ENCODE peak calls at places on chromosomes 11 and 22, in five cellular contexts. One of them, this sample, is unnamed.

GRCh38 chr22:37373451-37373850 is 53.8 kb downstream of the ELFN2 start:
- DNase-seq in epithelial cell of esophagus: no peak
- DNase-seq in Panc1: no peak
- DNase-seq in endothelial cell: no peak
- DNase-seq in LNCaP clone FGC: no peak
- DNase-seq in this sample: no peak

GRCh38 chr11:123454060-123454651 is 24.1 kb downstream of the GRAMD1B start:
- DNase-seq in epithelial cell of esophagus: peak
- DNase-seq in Panc1: no peak
- DNase-seq in endothelial cell: peak
- DNase-seq in LNCaP clone FGC: no peak
- DNase-seq in this sample: no peak

GRCh38 chr22:21457023-21457787 is 10.0 kb upstream of the TMEM191C start:
- DNase-seq in epithelial cell of esophagus: peak
- DNase-seq in Panc1: peak
- DNase-seq in endothelial cell: no peak
- DNase-seq in LNCaP clone FGC: no peak
- DNase-seq in this sample: no peak

GRCh38 chr11:107561688-107562087 is 3.8 kb downstream of the ALKBH8 start:
- DNase-seq in epithelial cell of esophagus: peak
- DNase-seq in Panc1: peak
- DNase-seq in endothelial cell: no peak
- DNase-seq in LNCaP clone FGC: no peak
- DNase-seq in this sample: no peak

GRCh38 chr11:129190087-129190486 is 2.0 kb downstream of the ARHGAP32 start:
- DNase-seq in epithelial cell of esophagus: peak
- DNase-seq in Panc1: peak
- DNase-seq in endothelial cell: no peak
- DNase-seq in LNCaP clone FGC: no peak
- DNase-seq in this sample: no peak

GRCh38 chr11:14304601-14305000 is 54.4 kb downstream of the RRAS2 start:
- DNase-seq in epithelial cell of esophagus: no peak
- DNase-seq in Panc1: no peak
- DNase-seq in endothelial cell: no peak
- DNase-seq in LNCaP clone FGC: no peak
- DNase-seq in this sample: no peak

GRCh38 chr22:20026996-20027601 is 6.2 kb downstream of the TANGO2 start:
- DNase-seq in epithelial cell of esophagus: no peak
- DNase-seq in Panc1: no peak
- DNase-seq in endothelial cell: no peak
- DNase-seq in LNCaP clone FGC: no peak
- DNase-seq in this sample: no peak

GRCh38 chr11:120324932-120325810 is at the start of gene TLCD5:
- DNase-seq in epithelial cell of esophagus: peak
- DNase-seq in Panc1: no peak
- DNase-seq in endothelial cell: peak
- DNase-seq in LNCaP clone FGC: no peak
- DNase-seq in this sample: peak

GRCh38 chr11:110897035-110897434 is 184.8 kb upstream of the ARHGAP20 start:
- DNase-seq in epithelial cell of esophagus: no peak
- DNase-seq in Panc1: no peak
- DNase-seq in endothelial cell: no peak
- DNase-seq in LNCaP clone FGC: no peak
- DNase-seq in this sample: no peak

GRCh38 chr11:118343981-118344521 is at the start of gene CD3G:
- DNase-seq in epithelial cell of esophagus: no peak
- DNase-seq in Panc1: no peak
- DNase-seq in endothelial cell: no peak
- DNase-seq in LNCaP clone FGC: no peak
- DNase-seq in this sample: no peak

GRCh38 chr11:17923213-17923612 is 89.6 kb downstream of the SERGEF start:
- DNase-seq in epithelial cell of esophagus: no peak
- DNase-seq in Panc1: no peak
- DNase-seq in endothelial cell: no peak
- DNase-seq in LNCaP clone FGC: no peak
- DNase-seq in this sample: no peak

GRCh38 chr11:74462631-74463030 is 4.7 kb downstream of the KCNE3 start:
- DNase-seq in epithelial cell of esophagus: no peak
- DNase-seq in Panc1: no peak
- DNase-seq in endothelial cell: no peak
- DNase-seq in LNCaP clone FGC: no peak
- DNase-seq in this sample: no peak

GRCh38 chr11:2931771-2932738 is 2.8 kb upstream of the PHLDA2 start:
- DNase-seq in epithelial cell of esophagus: no peak
- DNase-seq in Panc1: no peak
- DNase-seq in endothelial cell: no peak
- DNase-seq in LNCaP clone FGC: no peak
- DNase-seq in this sample: no peak

GRCh38 chr11:29963068-29963467 is 53.8 kb downstream of the KCNA4 start:
- DNase-seq in epithelial cell of esophagus: no peak
- DNase-seq in Panc1: no peak
- DNase-seq in endothelial cell: no peak
- DNase-seq in LNCaP clone FGC: no peak
- DNase-seq in this sample: no peak

GRCh38 chr22:47221840-47222615 is 459.6 kb downstream of the TBC1D22A start:
- DNase-seq in epithelial cell of esophagus: no peak
- DNase-seq in Panc1: no peak
- DNase-seq in endothelial cell: no peak
- DNase-seq in LNCaP clone FGC: no peak
- DNase-seq in this sample: peak

GRCh38 chr11:13317293-13318080 is 39.9 kb downstream of the BMAL1 start:
- DNase-seq in epithelial cell of esophagus: no peak
- DNase-seq in Panc1: no peak
- DNase-seq in endothelial cell: no peak
- DNase-seq in LNCaP clone FGC: no peak
- DNase-seq in this sample: no peak

GRCh38 chr11:23569547-23569946 is 709.3 kb upstream of the CCDC179 start:
- DNase-seq in epithelial cell of esophagus: no peak
- DNase-seq in Panc1: no peak
- DNase-seq in endothelial cell: no peak
- DNase-seq in LNCaP clone FGC: no peak
- DNase-seq in this sample: no peak

GRCh38 chr22:36762687-36763260 is 13.1 kb downstream of the IFT27 start:
- DNase-seq in epithelial cell of esophagus: no peak
- DNase-seq in Panc1: no peak
- DNase-seq in endothelial cell: no peak
- DNase-seq in LNCaP clone FGC: no peak
- DNase-seq in this sample: no peak

GRCh38 chr22:38720350-38720749 is 14.6 kb downstream of the GTPBP1 start:
- DNase-seq in epithelial cell of esophagus: no peak
- DNase-seq in Panc1: no peak
- DNase-seq in endothelial cell: no peak
- DNase-seq in LNCaP clone FGC: no peak
- DNase-seq in this sample: no peak

GRCh38 chr11:74276581-74276980 is 34.9 kb downstream of the P4HA3 start:
- DNase-seq in epithelial cell of esophagus: no peak
- DNase-seq in Panc1: no peak
- DNase-seq in endothelial cell: no peak
- DNase-seq in LNCaP clone FGC: no peak
- DNase-seq in this sample: no peak

GRCh38 chr11:118437046-118437735 is 899 bp downstream of the KMT2A start:
- DNase-seq in epithelial cell of esophagus: peak
- DNase-seq in Panc1: no peak
- DNase-seq in endothelial cell: peak
- DNase-seq in LNCaP clone FGC: no peak
- DNase-seq in this sample: peak

GRCh38 chr22:49569286-49570031 is 258.2 kb downstream of the BRD1 start:
- DNase-seq in epithelial cell of esophagus: no peak
- DNase-seq in Panc1: no peak
- DNase-seq in endothelial cell: no peak
- DNase-seq in LNCaP clone FGC: no peak
- DNase-seq in this sample: no peak

GRCh38 chr11:73344191-73344607 is 32.0 kb upstream of the RELT start:
- DNase-seq in epithelial cell of esophagus: no peak
- DNase-seq in Panc1: no peak
- DNase-seq in endothelial cell: no peak
- DNase-seq in LNCaP clone FGC: no peak
- DNase-seq in this sample: no peak

DNA sequence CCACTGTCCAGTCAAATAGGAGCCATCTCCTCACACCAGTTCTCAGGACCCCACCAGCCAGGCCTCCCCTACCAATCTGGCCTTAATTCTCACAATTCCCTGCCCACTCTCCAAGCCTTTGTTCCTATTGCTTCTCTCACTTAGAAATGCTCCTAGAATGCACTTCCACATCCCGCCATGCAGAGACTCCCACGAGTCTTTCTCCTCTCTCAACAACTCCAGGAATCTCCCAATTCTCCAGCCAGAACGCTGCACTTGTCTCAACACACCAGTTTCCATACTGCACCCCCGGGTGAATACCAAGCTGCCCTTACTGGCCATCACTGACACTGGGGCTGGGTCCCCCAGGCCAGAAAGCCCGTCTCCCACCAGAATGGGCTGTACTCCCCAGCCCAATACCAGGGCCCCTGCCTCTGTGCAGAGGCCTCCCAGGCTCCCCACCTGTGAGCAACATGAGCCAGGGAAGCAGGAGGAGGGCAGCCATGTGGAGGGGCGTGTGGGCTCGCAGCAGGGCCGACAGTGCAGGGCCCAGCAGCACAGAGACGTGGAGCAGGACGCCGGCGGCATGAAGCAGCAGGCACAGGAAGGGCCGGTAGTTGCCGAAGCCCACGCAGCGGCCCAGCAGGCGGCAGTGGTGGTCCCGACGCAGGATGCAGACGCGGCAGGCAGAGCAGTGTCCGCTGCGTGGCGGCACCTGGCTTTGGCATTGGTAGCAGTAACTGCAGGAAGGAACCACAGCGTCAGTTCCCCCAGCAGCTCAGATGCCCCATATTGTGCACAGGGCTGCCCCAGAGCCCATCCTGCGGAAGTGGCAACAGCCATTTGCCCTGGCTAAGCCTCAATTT is 2.4 kb downstream of the ZDHHC24 start:
- DNase-seq in epithelial cell of esophagus: peak
- DNase-seq in Panc1: no peak
- DNase-seq in endothelial cell: peak
- DNase-seq in LNCaP clone FGC: no peak
- DNase-seq in this sample: peak
- TF ChIP-seq CTCF in epithelial cell of esophagus: peak
- TF ChIP-seq CTCF in Panc1: no peak
- TF ChIP-seq CTCF in endothelial cell: no peak
- TF ChIP-seq CTCF in LNCaP clone FGC: no peak
- TF ChIP-seq CTCF in this sample: peak

GRCh38 chr11:114813216-114813615 is 134.9 kb downstream of the NXPE2 start:
- DNase-seq in epithelial cell of esophagus: no peak
- DNase-seq in Panc1: no peak
- DNase-seq in endothelial cell: no peak
- DNase-seq in LNCaP clone FGC: no peak
- DNase-seq in this sample: no peak
- TF ChIP-seq CTCF in epithelial cell of esophagus: no peak
- TF ChIP-seq CTCF in Panc1: no peak
- TF ChIP-seq CTCF in endothelial cell: no peak
- TF ChIP-seq CTCF in LNCaP clone FGC: no peak
- TF ChIP-seq CTCF in this sample: no peak

DNA sequence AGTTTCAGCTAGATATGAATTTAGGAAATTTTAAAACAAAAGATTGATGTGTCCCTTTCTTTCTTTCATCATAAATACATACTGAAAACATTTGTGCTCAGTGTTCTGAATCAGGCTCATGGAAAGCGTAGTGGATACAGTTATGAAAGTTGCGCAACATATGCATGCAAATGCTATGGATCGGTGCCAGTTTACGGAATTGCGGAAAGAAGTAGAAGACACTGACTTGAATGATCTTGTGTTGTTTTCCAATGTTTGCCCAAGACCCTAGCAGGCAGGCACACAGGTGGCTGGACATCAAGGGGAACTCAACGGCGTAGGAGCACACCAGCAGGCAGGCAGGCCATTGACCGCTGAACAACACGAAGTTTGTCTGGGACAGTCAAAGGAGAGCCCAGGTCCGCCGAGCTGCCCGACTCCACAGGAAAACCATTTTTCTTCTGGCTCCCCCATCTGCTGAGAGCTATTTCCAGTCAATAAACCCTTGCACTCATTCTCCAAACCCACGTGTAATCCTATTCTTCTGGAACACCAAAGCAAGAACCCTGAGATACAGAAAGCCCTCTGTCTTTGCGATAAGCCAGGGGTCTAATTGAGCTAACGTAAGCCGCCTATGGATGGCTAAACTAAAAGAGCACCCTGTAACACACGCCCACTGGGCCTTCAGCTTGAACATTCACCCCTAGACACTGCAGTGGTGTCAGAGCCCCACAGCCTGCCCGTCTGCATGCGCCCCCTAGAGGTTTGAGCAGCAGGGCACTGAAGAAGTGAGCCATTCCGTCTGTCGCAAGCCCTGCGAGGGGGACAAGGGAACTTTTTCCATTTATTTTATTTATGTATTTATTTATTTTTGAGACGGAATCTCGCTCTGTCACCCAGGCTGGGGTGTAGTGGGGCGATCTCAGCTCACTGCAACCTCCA is 7.4 kb upstream of the BIRC3 start:
- DNase-seq in epithelial cell of esophagus: peak
- DNase-seq in Panc1: no peak
- DNase-seq in endothelial cell: no peak
- DNase-seq in LNCaP clone FGC: no peak
- DNase-seq in this sample: no peak
- TF ChIP-seq CTCF in epithelial cell of esophagus: no peak
- TF ChIP-seq CTCF in Panc1: peak
- TF ChIP-seq CTCF in endothelial cell: peak
- TF ChIP-seq CTCF in LNCaP clone FGC: peak
- TF ChIP-seq CTCF in this sample: peak

DNA sequence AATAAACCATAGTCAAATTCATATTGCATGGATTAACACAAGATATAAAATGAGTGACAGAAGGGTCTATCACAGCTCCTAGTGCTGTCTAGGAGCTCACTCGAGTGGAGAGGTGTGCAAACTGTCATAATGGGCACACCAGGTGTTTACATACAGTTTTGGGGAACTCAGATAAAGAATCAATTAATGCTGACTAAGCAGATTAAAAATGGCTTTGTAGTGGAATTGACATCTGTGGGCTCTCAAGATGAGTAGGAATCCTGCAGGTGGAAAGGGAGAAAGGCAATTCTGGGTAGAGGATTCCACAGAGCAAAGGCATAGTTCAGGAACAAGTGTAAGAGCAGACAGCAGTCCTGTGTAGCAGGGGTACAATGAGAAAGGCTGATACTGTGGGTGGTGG is 496.2 kb upstream of the CCDC90B start:
- DNase-seq in epithelial cell of esophagus: no peak
- DNase-seq in Panc1: no peak
- DNase-seq in endothelial cell: no peak
- DNase-seq in LNCaP clone FGC: no peak
- DNase-seq in this sample: no peak
- TF ChIP-seq CTCF in epithelial cell of esophagus: no peak
- TF ChIP-seq CTCF in Panc1: no peak
- TF ChIP-seq CTCF in endothelial cell: no peak
- TF ChIP-seq CTCF in LNCaP clone FGC: no peak
- TF ChIP-seq CTCF in this sample: no peak

This sample was measured in progenitor cell of endocrine pancreas.